ENCODE peak calls at places on chromosomes 6 and 20, in five cellular contexts. C is stimulated activated CD4-positive, alpha-beta T cell treated with anti-CD3 and anti-CD28 coated beads, Interleukin-4, amount 100 ng/mL, for 24 hours; H is NT2/D1; W is activated T-cell treated with anti-CD3 and anti-CD28 coated beads for 1 hour; G is AG04450. V is an unnamed sample.

GRCh38 chr6:106334646-106335448 is 9.3 kb upstream of the ATG5 start:
- DNase-seq in C (peak), H (peak), W (peak), G (peak), V (peak)

GRCh38 chr6:21928715-21929298 is 335.3 kb downstream of the SOX4 start:
- DNase-seq in C (no peak), H (no peak), W (no peak), G (no peak), V (no peak)

GRCh38 chr6:53992522-53992921 is 118.7 kb upstream of the MLIP start:
- DNase-seq in C (no peak), H (no peak), W (no peak), G (no peak), V (no peak)

GRCh38 chr6:15242937-15243614 is 2.8 kb upstream of the JARID2 start:
- DNase-seq in C (no peak), H (no peak), W (no peak), G (no peak), V (no peak)

GRCh38 chr6:43058511-43058910 is 723 bp downstream of the MRPL2 start:
- DNase-seq in C (no peak), H (no peak), W (no peak), G (no peak), V (no peak)

GRCh38 chr20:57957397-57958049 is 247.7 kb upstream of the PMEPA1 start:
- DNase-seq in C (no peak), H (no peak), W (no peak), G (no peak), V (no peak)

GRCh38 chr6:96171112-96171511 is 155.3 kb downstream of the FUT9 start:
- DNase-seq in C (no peak), H (no peak), W (no peak), G (no peak), V (no peak)

GRCh38 chr6:140546640-140547039 is 1172.2 kb upstream of the CITED2 start:
- DNase-seq in C (no peak), H (no peak), W (no peak), G (no peak), V (no peak)

GRCh38 chr6:142960098-142960497 is 15.1 kb upstream of the HIVEP2 start:
- DNase-seq in C (no peak), H (no peak), W (no peak), G (no peak), V (no peak)

GRCh38 chr20:62744761-62745160 is 36.1 kb downstream of the NTSR1 start:
- DNase-seq in C (no peak), H (no peak), W (no peak), G (no peak), V (no peak)

V was measured in activated naive CD8-positive, alpha-beta T cell treated with anti-CD3 and anti-CD28 coated beads, Interleukin-2, amount 50 U/mL, for 24 hours.